ENCODE peak calls at places on chromosomes 4 and X, in six cellular contexts. L, F, N, O, A and C are unnamed samples.

GRCh38 chr4:155822572-155822971 is 43.5 kb downstream of the ASIC5 start:
- DNase-seq in N (no peak), L (peak; percentile 48), O (peak; percentile 22), F (no peak), A (no peak), C (no peak)

GRCh38 chrX:41337140-41337539 is 3.2 kb downstream of the DDX3X start:
- DNase-seq in A (no peak), N (no peak), O (no peak), F (no peak), L (peak; percentile 7), C (no peak)

GRCh38 chrX:150873616-150874015 is 24.9 kb downstream of the CD99L2 start:
- DNase-seq in F (no peak), L (peak; percentile 44), A (no peak), O (no peak), N (no peak), C (no peak)

GRCh38 chr4:57462843-57463242 is 352.7 kb upstream of the IGFBP7 start:
- DNase-seq in N (peak; percentile 31), L (no peak), A (no peak), O (no peak), F (no peak), C (no peak)

GRCh38 chr4:13329963-13330362 is 154.2 kb downstream of the RAB28 start:
- DNase-seq in A (no peak), L (peak; percentile 60), N (no peak), O (peak; percentile 21), F (no peak), C (no peak)

GRCh38 chr4:81409836-81410235 is 61.9 kb downstream of the RASGEF1B start:
- DNase-seq in N (no peak), A (no peak), L (no peak), F (no peak), O (no peak), C (no peak)

GRCh38 chr4:154838155-154838554 is 57.1 kb downstream of the RBM46 start:
- DNase-seq in L (no peak), F (no peak), O (no peak), N (no peak), A (no peak), C (no peak)

GRCh38 chrX:139120760-139121159 is 409.2 kb upstream of the FGF13 start:
- DNase-seq in F (no peak), A (no peak), N (no peak), O (no peak), L (no peak), C (no peak)

GRCh38 chr4:183727482-183727881 is 68.4 kb downstream of the TRAPPC11 start:
- DNase-seq in N (no peak), A (no peak), O (no peak), F (no peak), L (no peak), C (no peak)

GRCh38 chrX:38923451-38923969 is 122.3 kb downstream of the MID1IP1 start:
- DNase-seq in O (no peak), F (no peak), N (no peak), A (no peak), L (no peak), C (no peak)

GRCh38 chrX:119935215-119935893 is 8.2 kb downstream of the NKAP start:
- DNase-seq in L (no peak), N (no peak), F (no peak), O (no peak), A (no peak), C (no peak)

GRCh38 chrX:33434256-33435092 is 223.1 kb upstream of the DMD start:
- DNase-seq in F (peak; percentile 1), O (peak; percentile 40), A (peak; percentile 31), N (peak; percentile 57), L (peak; percentile 37), C (peak; percentile 87)

GRCh38 chrX:47500541-47500940 is 17.5 kb upstream of the ZNF41 start:
- DNase-seq in F (no peak), A (no peak), L (no peak), N (no peak), O (no peak), C (no peak)

GRCh38 chr4:2222838-2223237 is 19.1 kb downstream of the HAUS3 start:
- DNase-seq in F (no peak), O (no peak), L (no peak), A (no peak), N (no peak), C (no peak)

GRCh38 chrX:66601522-66601921 is 37.4 kb downstream of the EDA2R start:
- DNase-seq in L (no peak), F (no peak), A (no peak), O (no peak), N (no peak), C (no peak)

GRCh38 chr4:48329976-48330375 is 11.4 kb upstream of the SLAIN2 start:
- DNase-seq in F (no peak), A (no peak), O (peak; percentile 84), L (peak; percentile 91), N (no peak), C (no peak)

GRCh38 chr4:67332627-67333026 is 212.7 kb downstream of the CENPC start:
- DNase-seq in N (no peak), O (peak; percentile 7), L (no peak), F (peak; percentile 28), A (no peak), C (peak; percentile 36)

GRCh38 chrX:141641138-141641537 is 51.6 kb downstream of the SPANXA2 start:
- DNase-seq in F (no peak), A (no peak), L (no peak), O (no peak), N (no peak), C (no peak)

GRCh38 chr4:136526517-136526916 is 1005.8 kb downstream of the PCDH18 start:
- DNase-seq in N (no peak), A (no peak), O (peak; percentile 29), F (no peak), L (no peak), C (no peak)

GRCh38 chrX:107715331-107716044 is 60.1 kb downstream of the TSC22D3 start:
- DNase-seq in A (no peak), F (no peak), O (peak; percentile 12), L (peak; percentile 23), N (no peak), C (no peak)

GRCh38 chrX:24150051-24150790 is 692 bp downstream of the ZFX start:
- DNase-seq in O (peak; percentile 89), N (peak; percentile 80), A (peak; percentile 39), L (peak; percentile 92), F (peak; percentile 66), C (peak; percentile 91)

GRCh38 chr4:41832961-41833360 is 84.4 kb upstream of the PHOX2B start:
- DNase-seq in N (no peak), O (peak; percentile 1), A (no peak), F (peak; percentile 13), L (no peak), C (no peak)

GRCh38 chrX:39070009-39070408 is 268.8 kb downstream of the MID1IP1 start:
- DNase-seq in N (no peak), L (no peak), A (no peak), F (no peak), O (no peak), C (peak; percentile 45)

GRCh38 chr4:14110407-14110806 is 482.9 kb upstream of the BOD1L1 start:
- DNase-seq in L (peak; percentile 85), A (no peak), O (peak; percentile 9), N (no peak), F (no peak), C (no peak)

GRCh38 chrX:13194291-13195103 is 125.4 kb downstream of the ATXN3L start:
- DNase-seq in O (peak; percentile 6), F (no peak), N (no peak), L (no peak), A (no peak), C (no peak)

GRCh38 chrX:117543885-117544284 is 572.7 kb downstream of the KLHL13 start:
- DNase-seq in F (no peak), L (no peak), N (no peak), O (no peak), A (no peak), C (no peak)

GRCh38 chr4:82842593-82842992 is 44.0 kb upstream of the SCD5 start:
- DNase-seq in A (no peak), F (no peak), O (peak; percentile 59), N (no peak), L (peak; percentile 28), C (no peak)

GRCh38 chrX:17592117-17592516 is 145.2 kb upstream of the SCML1 start:
- DNase-seq in N (no peak), F (no peak), O (peak; percentile 24), L (peak; percentile 27), A (no peak), C (no peak)

GRCh38 chr4:87961993-87962791 is 13.3 kb upstream of the SPP1 start:
- DNase-seq in A (no peak), F (peak; percentile 30), N (no peak), O (peak; percentile 57), L (peak; percentile 47), C (no peak)

GRCh38 chrX:124223524-124223923 is 108.9 kb upstream of the TEX13D start:
- DNase-seq in L (no peak), N (no peak), A (no peak), F (no peak), O (no peak), C (peak; percentile 37)

GRCh38 chr4:3514221-3514780 is 17.9 kb downstream of the LRPAP1 start:
- DNase-seq in N (no peak), F (no peak), O (no peak), A (no peak), L (no peak), C (no peak)
- H3K23ac ChIP-seq in N (peak overlapping the region; percentile 57), F (no peak overlapping the region), O (no peak overlapping the region), A (no peak overlapping the region), L (no peak overlapping the region), C (no peak overlapping the region)

GRCh38 chr4:39568805-39569204 is 41.6 kb upstream of the UGDH start:
- DNase-seq in N (no peak), O (no peak), F (no peak), L (no peak), A (no peak), C (no peak)
- H3K4me2 ChIP-seq in N (no peak overlapping the region), O (no peak overlapping the region), F (no peak overlapping the region), L (no peak overlapping the region), A (no peak overlapping the region), C (no peak overlapping the region)

DNA sequence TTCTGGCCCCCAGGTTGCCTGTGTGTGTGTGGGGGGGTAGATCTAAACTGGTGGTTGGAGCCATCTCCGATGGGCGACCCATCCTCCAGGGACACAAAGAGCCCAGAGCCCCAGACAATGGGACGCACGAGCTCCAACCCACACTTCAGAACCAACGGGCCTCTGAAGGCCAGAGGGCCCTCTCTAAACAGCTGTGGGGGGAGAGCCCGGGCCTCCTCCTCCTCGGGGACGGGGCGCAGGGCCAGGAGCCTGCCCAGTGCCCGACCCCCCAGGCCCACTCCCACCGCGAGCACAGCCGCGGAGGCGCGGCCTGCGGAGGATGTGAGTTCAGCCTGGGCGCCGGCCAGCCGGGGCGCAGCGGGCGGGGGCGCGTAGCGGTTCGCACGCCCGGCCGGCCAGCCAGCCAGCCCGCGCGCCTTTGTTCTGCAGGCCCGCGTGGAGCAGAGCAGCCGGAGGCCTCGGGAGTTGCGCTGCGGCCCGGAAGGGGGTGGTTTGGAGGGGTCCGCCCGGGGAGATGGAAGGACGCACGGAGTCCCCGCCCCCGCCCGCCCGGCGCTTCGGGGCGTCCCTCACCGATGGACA is 4.0 kb downstream of the FLNA start:
- DNase-seq in N (no peak), F (no peak), L (no peak), A (no peak), O (no peak), C (no peak)
- H3K23ac ChIP-seq in N (no peak overlapping the region), F (no peak overlapping the region), L (peak overlapping the region; percentile 99), A (no peak overlapping the region), O (no peak overlapping the region), C (no peak overlapping the region)

DNA sequence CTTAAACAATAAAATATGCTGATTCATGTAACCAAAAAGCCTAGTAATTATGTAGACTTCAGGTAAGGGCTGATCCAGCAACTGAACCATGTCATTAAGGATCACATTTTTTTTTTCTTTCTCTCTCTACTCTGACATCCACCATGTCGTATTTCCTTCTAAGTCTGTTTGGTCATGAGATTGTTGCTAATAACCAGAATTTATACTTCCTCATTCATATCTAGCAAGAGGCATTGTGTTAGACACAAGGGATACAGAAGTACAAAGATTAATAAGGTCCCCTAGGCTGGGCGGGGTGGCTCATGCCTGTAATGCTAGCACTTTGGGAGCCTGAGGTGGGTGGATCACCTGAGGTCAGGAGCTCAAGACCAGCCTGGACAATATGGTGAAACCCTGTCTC is 24.1 kb downstream of the PHEX start:
- DNase-seq in F (no peak), O (no peak), L (no peak), N (no peak), A (no peak), C (no peak)
- H3K4me2 ChIP-seq in F (no peak overlapping the region), O (no peak overlapping the region), L (no peak overlapping the region), N (no peak overlapping the region), A (no peak overlapping the region), C (no peak overlapping the region)